ENCODE peak calls at places on chromosomes 5 and 9, in four cellular contexts. G is fibroblast of pulmonary artery, T is neural crest cell, I is cardiac fibroblast. E is an unnamed sample.

GRCh38 chr9:128160603-128160987 is 530 bp downstream of the BBLN start:
- DNase-seq in G (no peak), I (no peak), T (no peak), E (no peak)

GRCh38 chr9:122212473-122213004 is 16.2 kb downstream of the LHX6 start:
- DNase-seq in G (no peak), I (no peak), T (no peak), E (no peak)

GRCh38 chr5:157308826-157309465 is 43.0 kb downstream of the CYFIP2 start:
- DNase-seq in T (no peak), I (peak), G (no peak), E (no peak)

GRCh38 chr5:6574537-6574936 is 58.3 kb downstream of the NSUN2 start:
- DNase-seq in G (no peak), T (no peak), I (no peak), E (no peak)

GRCh38 chr5:132628814-132629213 is 29.2 kb upstream of the IL13 start:
- DNase-seq in I (no peak), G (no peak), T (no peak), E (no peak)

GRCh38 chr9:137592767-137593166 is 2.5 kb upstream of the ZMYND19 start:
- DNase-seq in G (no peak), T (no peak), I (no peak), E (no peak)

GRCh38 chr9:128244443-128245226 is 31.2 kb downstream of the GOLGA2 start:
- DNase-seq in I (peak), G (peak), T (peak), E (no peak)

GRCh38 chr5:149641000-149641576 is 59.8 kb downstream of the ARHGEF37 start:
- DNase-seq in I (peak), G (peak), T (no peak), E (no peak)

GRCh38 chr5:173279166-173279565 is 44.2 kb upstream of the NKX2-5 start:
- DNase-seq in I (no peak), T (no peak), G (no peak), E (no peak)

GRCh38 chr5:173278641-173279040 is 43.6 kb upstream of the NKX2-5 start:
- DNase-seq in I (no peak), G (no peak), T (no peak), E (no peak)

GRCh38 chr5:173282916-173283315 is 45.3 kb downstream of the STC2 start:
- DNase-seq in I (no peak), T (no peak), G (no peak), E (no peak)

GRCh38 chr5:173283318-173284288 is 44.6 kb downstream of the STC2 start:
- DNase-seq in T (peak), I (peak), G (peak), E (no peak)

GRCh38 chr5:173281910-173282309 is 46.3 kb downstream of the STC2 start:
- DNase-seq in T (no peak), G (peak), I (peak), E (no peak)
- TF ChIP-seq CTCF in T (peak), G (peak), I (peak), E (no peak)

GRCh38 chr9:18791074-18791473 is 241.9 kb downstream of the SAXO1 start:
- DNase-seq in G (peak), T (peak), I (peak), E (no peak)
- TF ChIP-seq CTCF in G (peak), T (peak), I (peak), E (peak)

GRCh38 chr9:113471143-113471542 is 7.6 kb downstream of the RGS3 start:
- DNase-seq in T (no peak), G (no peak), I (no peak), E (no peak)
- TF ChIP-seq CTCF in T (no peak), G (no peak), I (no peak), E (no peak)

DNA sequence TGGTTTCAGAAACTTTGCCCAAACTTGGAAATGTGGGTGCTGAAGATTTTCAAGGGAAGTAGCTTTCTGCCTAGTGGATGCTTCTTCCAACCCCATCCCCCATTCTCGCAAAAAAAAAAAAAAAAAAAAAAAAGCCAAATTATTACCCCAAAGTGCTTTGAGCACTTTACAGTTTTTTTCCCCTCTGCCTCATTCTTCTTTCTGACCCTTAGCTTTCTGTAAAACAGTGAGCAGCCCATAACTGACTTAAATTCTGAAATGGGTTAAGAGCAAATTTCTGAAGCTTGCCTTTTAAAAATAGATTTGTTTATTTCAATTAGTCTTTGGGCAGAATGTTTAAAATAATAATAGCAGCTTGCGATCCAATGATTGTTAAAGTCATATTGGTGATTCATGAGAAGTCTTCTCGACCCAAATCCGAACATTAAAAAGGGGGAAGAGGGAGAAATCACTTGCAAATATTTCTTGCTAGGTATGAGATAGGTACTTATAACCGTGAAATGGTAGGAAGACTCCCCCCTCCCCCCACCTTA is 991 bp downstream of the FST start:
- DNase-seq in I (peak), G (peak), T (no peak), E (no peak)
- TF ChIP-seq CTCF in I (no peak), G (no peak), T (no peak), E (no peak)

DNA sequence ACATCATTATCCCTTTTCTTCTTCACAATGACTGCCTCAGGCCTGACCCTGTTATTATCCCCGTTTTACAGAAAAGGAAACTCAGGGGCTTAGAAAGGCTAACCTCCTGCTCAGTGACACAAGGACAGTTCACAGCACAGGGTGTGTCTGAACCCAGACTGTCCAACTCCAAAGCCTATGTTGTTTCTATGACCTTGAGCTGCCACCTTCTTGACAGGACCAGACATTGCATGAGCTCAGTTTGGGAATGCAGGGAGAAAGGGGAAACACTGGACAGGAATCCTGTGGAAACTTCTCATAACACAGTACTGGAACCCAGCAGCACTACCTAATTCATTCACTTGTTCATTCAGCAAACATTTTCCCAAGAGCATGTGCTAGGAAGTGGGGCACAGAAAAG is 472.8 kb downstream of the CDK5RAP2 start:
- DNase-seq in T (no peak), I (no peak), G (no peak), E (no peak)
- TF ChIP-seq CTCF in T (no peak), I (no peak), G (no peak), E (no peak)

GRCh38 chr5:125496393-125496792 is 750.0 kb upstream of the ZNF608 start:
- DNase-seq in T (no peak), I (no peak), G (no peak), E (no peak)
- TF ChIP-seq CTCF in T (no peak), I (no peak), G (no peak), E (no peak)

E was measured in D721Med.